ENCODE peak calls at places on chromosome 16, in six cellular contexts. P is IMR-90, O is cardiac muscle cell, R is thoracic aorta, U is suprapubic skin, Y is fibroblast of lung. C is an unnamed sample.

GRCh38 chr16:29736112-29736511 is 9.7 kb downstream of the C16orf54 start:
- DNase-seq in P (no peak), O (peak), R (no peak), U (no peak), Y (no peak), C (no peak)

GRCh38 chr16:83356266-83356665 is 451.5 kb upstream of the HSBP1 start:
- DNase-seq in P (peak), O (peak), R (no peak), U (no peak), Y (peak), C (no peak)

GRCh38 chr16:54648575-54648974 is 282.1 kb upstream of the IRX5 start:
- DNase-seq in P (no peak), O (no peak), R (no peak), U (no peak), Y (no peak), C (no peak)

GRCh38 chr16:48497932-48498760 is 111.8 kb downstream of the N4BP1 start:
- DNase-seq in P (no peak), O (no peak), R (no peak), U (no peak), Y (no peak), C (no peak)

GRCh38 chr16:82782715-82783251 is 156.0 kb downstream of the CDH13 start:
- DNase-seq in P (no peak), O (no peak), R (no peak), U (no peak), Y (no peak), C (no peak)

GRCh38 chr16:75237398-75238131 is 13.9 kb downstream of the BCAR1 start:
- DNase-seq in P (no peak), O (no peak), R (no peak), U (no peak), Y (no peak), C (no peak)

GRCh38 chr16:27644165-27644564 is 94.2 kb downstream of the KATNIP start:
- DNase-seq in P (no peak), O (no peak), R (no peak), U (no peak), Y (no peak), C (no peak)

GRCh38 chr16:55367796-55368195 is 43.8 kb downstream of the IRX6 start:
- DNase-seq in P (peak), O (peak), R (no peak), U (no peak), Y (no peak), C (no peak)

GRCh38 chr16:80974649-80975376 is 31.9 kb downstream of the CMC2 start:
- DNase-seq in P (no peak), O (no peak), R (no peak), U (no peak), Y (peak), C (no peak)

GRCh38 chr16:85757341-85757822 is 6.5 kb upstream of the C16orf74 start:
- DNase-seq in P (peak), O (no peak), R (no peak), U (no peak), Y (peak), C (no peak)

GRCh38 chr16:54933281-54934150 is 2.9 kb downstream of the IRX5 start:
- DNase-seq in P (no peak), O (no peak), R (no peak), U (no peak), Y (no peak), C (no peak)

GRCh38 chr16:23392223-23392600 is 60.8 kb downstream of the COG7 start:
- DNase-seq in P (no peak), O (no peak), R (no peak), U (no peak), Y (no peak), C (no peak)

GRCh38 chr16:8026450-8026849 is 563.9 kb downstream of the TMEM114 start:
- DNase-seq in P (no peak), O (no peak), R (no peak), U (no peak), Y (no peak), C (no peak)

GRCh38 chr16:56530872-56531271 is 11.0 kb upstream of the BBS2 start:
- DNase-seq in P (no peak), O (no peak), R (no peak), U (no peak), Y (no peak), C (no peak)

GRCh38 chr16:56999409-57000270 is 10.3 kb downstream of the NLRC5 start:
- DNase-seq in P (no peak), O (no peak), R (no peak), U (no peak), Y (no peak), C (no peak)

GRCh38 chr16:7456221-7456620 is 123.6 kb downstream of the RBFOX1 start:
- DNase-seq in P (no peak), O (no peak), R (no peak), U (no peak), Y (no peak), C (no peak)

GRCh38 chr16:67213197-67214019 is 13.5 kb upstream of the TMEM208 start:
- DNase-seq in P (no peak), O (no peak), R (no peak), U (no peak), Y (no peak), C (no peak)

GRCh38 chr16:86338403-86339115 is 171.8 kb upstream of the FOXF1 start:
- DNase-seq in P (no peak), O (peak), R (no peak), U (no peak), Y (no peak), C (no peak)

GRCh38 chr16:23434380-23434779 is 18.6 kb downstream of the COG7 start:
- DNase-seq in P (peak), O (peak), R (no peak), U (no peak), Y (peak), C (no peak)

GRCh38 chr16:80989801-80990200 is 16.9 kb downstream of the CMC2 start:
- DNase-seq in P (peak), O (no peak), R (no peak), U (no peak), Y (peak), C (no peak)

GRCh38 chr16:48596326-48596725 is 13.7 kb downstream of the N4BP1 start:
- DNase-seq in P (no peak), O (peak), R (no peak), U (no peak), Y (no peak), C (no peak)

GRCh38 chr16:15055141-15056053 is 477 bp downstream of the NTAN1 start:
- DNase-seq in P (peak), O (no peak), R (no peak), U (peak), Y (peak), C (peak)

GRCh38 chr16:53768593-53768992 is 64.6 kb downstream of the FTO start:
- DNase-seq in P (peak), O (peak), R (no peak), U (no peak), Y (peak), C (no peak)

GRCh38 chr16:23678430-23679273 is at the start of gene PLK1:
- DNase-seq in P (peak), O (peak), R (peak), U (no peak), Y (peak), C (no peak)

GRCh38 chr16:19879241-19879792 is 5.3 kb downstream of the GPRC5B start:
- DNase-seq in P (peak), O (no peak), R (no peak), U (no peak), Y (no peak), C (no peak)

GRCh38 chr16:53609536-53609935 is 94.1 kb downstream of the RPGRIP1L start:
- DNase-seq in P (no peak), O (no peak), R (no peak), U (no peak), Y (no peak), C (no peak)

GRCh38 chr16:69467531-69468204 is 43.2 kb downstream of the CYB5B start:
- DNase-seq in P (no peak), O (no peak), R (no peak), U (no peak), Y (no peak), C (no peak)

GRCh38 chr16:84054916-84055315 is 12.3 kb upstream of the SLC38A8 start:
- DNase-seq in P (no peak), O (no peak), R (no peak), U (peak), Y (no peak), C (peak)

GRCh38 chr16:66916518-66916917 is 2.2 kb downstream of the CDH16 start:
- DNase-seq in P (no peak), O (no peak), R (no peak), U (no peak), Y (no peak), C (no peak)

GRCh38 chr16:81388357-81388756 is 56.3 kb upstream of the CMIP start:
- DNase-seq in P (no peak), O (no peak), R (no peak), U (no peak), Y (no peak), C (no peak)

GRCh38 chr16:14500791-14501190 is 129.3 kb downstream of the PARN start:
- DNase-seq in P (peak), O (no peak), R (no peak), U (no peak), Y (peak), C (no peak)

GRCh38 chr16:27352026-27352425 is 38.3 kb downstream of the IL4R start:
- DNase-seq in P (no peak), O (no peak), R (no peak), U (no peak), Y (no peak), C (no peak)

GRCh38 chr16:56428087-56428486 is 2.7 kb upstream of the AMFR start:
- DNase-seq in P (no peak), O (no peak), R (no peak), U (no peak), Y (peak), C (no peak)

GRCh38 chr16:27754788-27755690 is 205.1 kb downstream of the KATNIP start:
- DNase-seq in P (no peak), O (no peak), R (no peak), U (no peak), Y (no peak), C (no peak)

GRCh38 chr16:87551487-87551886 is 50.8 kb upstream of the JPH3 start:
- DNase-seq in P (no peak), O (no peak), R (no peak), U (no peak), Y (peak), C (no peak)

GRCh38 chr16:48382131-48382530 is 3.1 kb downstream of the SIAH1 start:
- DNase-seq in P (no peak), O (no peak), R (no peak), U (no peak), Y (no peak), C (no peak)

GRCh38 chr16:50136399-50136798 is 16.7 kb upstream of the TENT4B start:
- DNase-seq in P (no peak), O (no peak), R (no peak), U (no peak), Y (no peak), C (no peak)
- TF ChIP-seq CTCF in P (no peak), O (peak), R (no peak), U (no peak), Y (no peak), C (no peak)

GRCh38 chr16:2985893-2986355 is 5.7 kb upstream of the PKMYT1 start:
- DNase-seq in P (no peak), O (no peak), R (no peak), U (no peak), Y (no peak), C (no peak)

GRCh38 chr16:2987286-2987685 is 7.0 kb upstream of the PKMYT1 start:
- DNase-seq in P (no peak), O (no peak), R (no peak), U (no peak), Y (no peak), C (no peak)

GRCh38 chr16:2988590-2989099 is 8.4 kb upstream of the PKMYT1 start:
- DNase-seq in P (no peak), O (no peak), R (no peak), U (no peak), Y (no peak), C (no peak)

GRCh38 chr16:2986623-2987188 is 6.5 kb upstream of the PKMYT1 start:
- DNase-seq in P (no peak), O (no peak), R (no peak), U (no peak), Y (no peak), C (no peak)

GRCh38 chr16:2987854-2988253 is 7.6 kb upstream of the PKMYT1 start:
- DNase-seq in P (no peak), O (no peak), R (no peak), U (no peak), Y (peak), C (no peak)
- H3K4me3 ChIP-seq in P (no peak), O (no peak), R (no peak), U (no peak), Y (no peak), C (no peak)

GRCh38 chr16:89981414-89981813 is 32.9 kb downstream of the DEF8 start:
- DNase-seq in P (no peak), O (no peak), R (no peak), U (no peak), Y (no peak), C (no peak)
- H3K27ac ChIP-seq in P (no peak), O (no peak), R (no peak), U (no peak), Y (no peak), C (no peak)

DNA sequence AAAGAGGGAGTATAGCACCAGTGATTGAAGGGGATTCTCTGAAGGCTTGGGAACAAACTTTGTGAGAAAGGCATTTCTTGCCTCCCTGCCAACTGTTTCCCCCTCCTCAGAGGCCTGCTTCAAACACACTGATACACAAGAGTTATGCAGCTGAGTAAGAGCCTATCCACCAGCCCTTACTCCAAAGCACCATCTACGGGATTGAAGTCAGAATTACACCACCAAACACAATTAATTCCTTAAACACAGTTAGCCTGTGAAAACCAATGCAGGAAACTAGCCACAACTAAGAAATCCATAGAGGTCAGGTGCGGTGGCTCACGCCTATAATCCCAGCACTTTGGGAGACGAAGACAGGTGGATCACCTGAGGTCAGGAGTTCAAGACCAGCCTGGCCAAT is 138.3 kb downstream of the SHCBP1 start:
- DNase-seq in P (no peak), O (no peak), R (no peak), U (no peak), Y (no peak), C (no peak)
- TF ChIP-seq CTCF in P (no peak), O (no peak), R (no peak), U (no peak), Y (no peak), C (no peak)

DNA sequence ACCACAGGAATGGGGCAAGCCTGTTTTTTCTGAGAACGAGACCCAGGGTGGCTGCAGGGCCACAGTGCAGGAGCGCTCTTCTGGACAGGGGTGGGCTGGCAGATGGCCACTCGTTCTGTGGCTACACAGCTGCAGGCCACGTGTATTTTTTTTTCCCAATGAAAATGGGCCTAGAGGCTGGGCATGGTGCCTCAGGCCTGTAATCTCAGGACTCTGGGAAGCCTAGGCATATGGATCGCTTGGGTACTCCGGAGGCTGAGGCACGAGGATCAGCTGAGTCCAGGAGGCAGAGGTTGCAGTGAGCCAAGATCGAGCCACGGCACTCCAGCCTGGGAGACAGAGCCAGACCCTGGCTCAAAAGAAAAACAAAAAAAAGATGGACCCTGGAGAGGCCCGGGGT is 6.8 kb downstream of the UNKL start:
- DNase-seq in P (peak), O (peak), R (no peak), U (no peak), Y (peak), C (no peak)
- H3K4me3 ChIP-seq in P (peak), O (peak), R (peak), U (peak), Y (peak), C (peak)

GRCh38 chr16:88759976-88760350 is 25.1 kb downstream of the PIEZO1 start:
- DNase-seq in P (no peak), O (no peak), R (no peak), U (no peak), Y (no peak), C (no peak)
- H3K27ac ChIP-seq in P (no peak), O (peak), R (no peak), U (no peak), Y (no peak), C (no peak)

DNA sequence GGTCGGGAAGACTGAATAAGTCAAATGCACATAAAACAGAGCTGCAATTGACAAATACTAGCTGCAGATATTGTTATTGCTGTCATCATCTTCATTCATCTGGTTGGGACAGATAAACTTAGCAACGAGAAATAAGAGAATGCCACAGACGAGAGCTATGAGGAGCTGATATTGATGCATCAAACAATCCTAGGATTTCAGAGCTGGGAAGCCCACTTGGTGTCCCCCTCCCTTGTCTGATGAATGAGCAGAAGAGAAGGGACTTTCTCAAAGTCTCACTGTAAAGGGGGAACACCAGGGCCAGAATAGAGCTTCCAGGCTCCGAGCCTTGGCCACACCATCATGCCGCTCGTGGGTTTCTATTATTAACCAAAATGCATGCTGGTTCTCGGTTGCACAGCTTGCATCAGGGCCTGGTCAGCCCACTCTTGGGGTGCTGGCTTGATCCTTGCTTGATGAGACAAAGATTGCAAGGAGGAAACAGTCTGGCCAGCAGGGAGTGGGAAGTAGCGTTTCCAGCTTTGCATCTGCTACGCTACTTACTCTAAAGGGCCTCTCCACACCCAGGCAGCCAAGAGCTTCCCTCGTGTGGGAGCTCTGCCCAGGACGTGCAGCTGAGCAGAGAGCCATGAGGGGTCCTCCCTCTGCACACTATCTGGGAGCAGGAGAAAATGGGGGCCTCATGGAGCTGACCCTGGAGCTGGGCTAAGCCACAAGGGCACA is 28.4 kb upstream of the EMP2 start:
- DNase-seq in P (no peak), O (peak), R (no peak), U (no peak), Y (peak), C (no peak)
- TF ChIP-seq CTCF in P (no peak), O (no peak), R (no peak), U (no peak), Y (no peak), C (no peak)

DNA sequence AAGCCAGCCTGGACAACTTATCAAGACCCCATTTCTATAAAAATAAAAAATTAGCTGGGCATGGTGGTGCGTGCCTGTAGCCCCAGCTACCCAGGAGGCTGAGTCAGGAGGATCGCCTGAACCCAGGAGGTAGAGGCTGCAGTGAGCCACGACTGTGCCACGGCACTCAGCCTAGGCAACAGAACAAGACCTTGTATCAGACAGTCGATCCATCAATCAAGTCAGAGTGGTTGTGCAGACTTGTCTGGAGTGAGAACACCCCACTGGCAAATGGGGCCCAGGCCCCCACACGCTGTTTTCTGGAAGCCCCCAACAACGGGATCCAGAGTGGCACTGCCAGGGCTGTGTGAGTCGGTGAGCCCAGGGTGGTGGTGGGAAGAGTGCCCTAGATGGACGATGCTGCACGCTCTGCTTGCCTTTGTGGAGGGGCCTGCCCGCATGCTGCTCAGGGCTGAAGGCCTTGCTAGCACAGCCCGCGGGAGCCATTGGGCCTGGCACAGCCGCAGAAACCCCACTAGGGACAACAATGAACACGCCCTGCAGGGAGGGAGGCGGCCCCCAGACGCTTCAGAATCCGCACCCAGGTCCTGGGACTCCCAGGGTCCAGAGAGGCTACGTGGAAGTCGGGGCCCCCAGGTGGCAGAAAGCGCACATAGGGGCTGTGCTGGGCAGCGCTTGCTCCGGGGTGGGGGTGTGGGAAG is 80.1 kb upstream of the GNG13 start:
- DNase-seq in P (no peak), O (no peak), R (no peak), U (no peak), Y (no peak), C (no peak)
- H3K4me3 ChIP-seq in P (no peak), O (no peak), R (no peak), U (no peak), Y (no peak), C (no peak)

DNA sequence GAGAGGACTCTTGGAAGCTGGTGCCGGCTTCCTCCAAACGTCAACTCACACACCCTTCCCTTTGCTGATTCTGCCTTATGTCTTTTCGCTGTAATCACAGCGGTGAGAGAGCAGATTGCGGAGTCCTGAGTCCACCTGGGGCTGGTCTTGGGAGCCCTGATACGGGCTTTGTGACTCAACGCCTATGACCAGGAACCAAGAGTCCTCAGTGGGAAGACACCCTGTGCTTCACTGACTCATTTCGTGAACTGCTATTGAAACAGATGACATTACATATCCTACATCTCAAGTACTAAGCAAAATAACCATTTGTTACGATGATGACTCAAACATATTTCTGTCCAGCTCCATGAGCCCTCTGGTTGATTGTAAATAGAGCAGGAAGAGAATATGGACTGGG is 90.7 kb upstream of the CREBBP start:
- DNase-seq in P (peak), O (peak), R (no peak), U (no peak), Y (peak), C (no peak)
- H3K27ac ChIP-seq in P (peak), O (peak), R (no peak), U (no peak), Y (no peak), C (no peak)